ENCODE peak calls at places on chromosomes 12 and 14, in four cellular contexts. D, A, Z and T are unnamed samples.
A peak's percentile ranks its signal among the peaks of the same experiment; 100 is the strongest.

GRCh38 chr14:101364503-101365328 is 196.6 kb upstream of the DIO3 start:
- DNase-seq in D (no peak), A (peak; percentile 35), Z (no peak), T (peak; percentile 73)

GRCh38 chr12:64255249-64255648 is 33.2 kb upstream of the KICS2 start:
- DNase-seq in D (no peak), A (no peak), Z (no peak), T (no peak)

GRCh38 chr14:39243831-39244230 is 10.1 kb downstream of the MIA2 start:
- DNase-seq in D (no peak), A (no peak), Z (no peak), T (no peak)

GRCh38 chr12:67433393-67434175 is 164.4 kb downstream of the CAND1 start:
- DNase-seq in D (no peak), A (no peak), Z (no peak), T (no peak)

GRCh38 chr12:53174881-53175491 is 5.5 kb upstream of the ZNF740 start:
- DNase-seq in D (no peak), A (no peak), Z (peak; percentile 60), T (no peak)

GRCh38 chr12:52232233-52232915 is 669 bp upstream of the KRT7 start:
- DNase-seq in D (no peak), A (peak; percentile 74), Z (no peak), T (no peak)

GRCh38 chr12:82174383-82174782 is 183.8 kb downstream of the CCDC59 start:
- DNase-seq in D (no peak), A (no peak), Z (no peak), T (no peak)

GRCh38 chr14:75522224-75522764 is at the start of gene BATF:
- DNase-seq in D (peak; percentile 76), A (peak; percentile 12), Z (no peak), T (peak; percentile 59)

GRCh38 chr14:76938092-76938500 is 90.4 kb downstream of the IRF2BPL start:
- DNase-seq in D (no peak), A (no peak), Z (no peak), T (no peak)

GRCh38 chr12:57853864-57854556 is 7.5 kb upstream of the CTDSP2 start:
- DNase-seq in D (no peak), A (no peak), Z (no peak), T (no peak)

GRCh38 chr12:131133994-131134393 is 180.3 kb downstream of the ADGRD1 start:
- DNase-seq in D (no peak), A (no peak), Z (no peak), T (no peak)

GRCh38 chr12:132953163-132953425 is 3.0 kb downstream of the ZNF605 start:
- DNase-seq in D (no peak), A (no peak), Z (no peak), T (no peak)

GRCh38 chr14:104316121-104316722 is 177.8 kb downstream of the KIF26A start:
- DNase-seq in D (no peak), A (no peak), Z (no peak), T (peak; percentile 81)

GRCh38 chr12:105289114-105289904 is 41.2 kb upstream of the C12orf75 start:
- DNase-seq in D (no peak), A (no peak), Z (no peak), T (no peak)

GRCh38 chr14:89429206-89430091 is 12.4 kb upstream of the FOXN3 start:
- DNase-seq in D (peak; percentile 43), A (peak; percentile 36), Z (no peak), T (peak; percentile 39)

GRCh38 chr12:78863482-78864427 is 819 bp upstream of the SYT1 start:
- DNase-seq in D (no peak), A (peak; percentile 34), Z (peak; percentile 43), T (peak; percentile 49)

GRCh38 chr12:115411121-115411520 is 727.1 kb upstream of the TBX3 start:
- DNase-seq in D (no peak), A (no peak), Z (no peak), T (no peak)

GRCh38 chr12:75944097-75944904 is 87.3 kb downstream of the PHLDA1 start:
- DNase-seq in D (no peak), A (no peak), Z (no peak), T (no peak)

GRCh38 chr12:3247077-3247476 is 169.9 kb downstream of the TSPAN9 start:
- DNase-seq in D (no peak), A (no peak), Z (no peak), T (no peak)

GRCh38 chr12:5452569-5452968 is 20.7 kb downstream of the NTF3 start:
- DNase-seq in D (no peak), A (no peak), Z (no peak), T (no peak)

GRCh38 chr12:65822732-65823480 is 1.4 kb upstream of the HMGA2 start:
- DNase-seq in D (no peak), A (peak; percentile 24), Z (peak; percentile 87), T (peak; percentile 75)

GRCh38 chr12:94500831-94501567 is 41.3 kb upstream of the CEP83 start:
- DNase-seq in D (no peak), A (no peak), Z (no peak), T (no peak)

GRCh38 chr14:99758915-99759545 is 34.2 kb upstream of the EML1 start:
- DNase-seq in D (no peak), A (no peak), Z (peak; percentile 79), T (no peak)

GRCh38 chr12:10094648-10095047 is 4.1 kb downstream of the CLEC1A start:
- DNase-seq in D (no peak), A (no peak), Z (no peak), T (no peak)

GRCh38 chr12:132570635-132571034 is 39.7 kb downstream of the LRCOL1 start:
- DNase-seq in D (no peak), A (no peak), Z (no peak), T (no peak)

GRCh38 chr14:67583711-67584644 is 16.1 kb downstream of the PIGH start:
- DNase-seq in D (peak; percentile 26), A (peak; percentile 37), Z (peak; percentile 60), T (no peak)

GRCh38 chr14:105878125-105878524 is 351.7 kb downstream of the TMEM121 start:
- DNase-seq in D (peak; percentile 6), A (peak; percentile 0), Z (no peak), T (no peak)

GRCh38 chr12:104011265-104011664 is 38.7 kb downstream of the GLT8D2 start:
- DNase-seq in D (no peak), A (no peak), Z (no peak), T (no peak)

GRCh38 chr14:105701456-105702274 is 175.3 kb downstream of the TMEM121 start:
- DNase-seq in D (no peak), A (no peak), Z (no peak), T (no peak)

GRCh38 chr12:52036587-52037171 is 14.6 kb upstream of the NR4A1 start:
- DNase-seq in D (peak; percentile 81), A (peak; percentile 93), Z (peak; percentile 92), T (peak; percentile 92)

GRCh38 chr14:98571104-98571503 is 700.9 kb downstream of the BCL11B start:
- DNase-seq in D (no peak), A (no peak), Z (no peak), T (no peak)

GRCh38 chr14:69355155-69355954 is 42.7 kb downstream of the ERH start:
- DNase-seq in D (no peak), A (no peak), Z (no peak), T (no peak)

GRCh38 chr12:121805171-121805687 is 1.4 kb downstream of the SETD1B start:
- DNase-seq in D (no peak), A (no peak), Z (peak; percentile 47), T (peak; percentile 62)

GRCh38 chr14:22791302-22791701 is 23.9 kb downstream of the SLC7A7 start:
- DNase-seq in D (no peak), A (no peak), Z (no peak), T (no peak)

GRCh38 chr12:21065845-21066244 is 65.1 kb upstream of the SLCO1B1 start:
- DNase-seq in D (no peak), A (no peak), Z (no peak), T (peak; percentile 12)

GRCh38 chr14:68694516-68695235 is 98.2 kb downstream of the ZFP36L1 start:
- DNase-seq in D (no peak), A (no peak), Z (no peak), T (no peak)

GRCh38 chr12:29582156-29582555 is 84.7 kb upstream of the OVCH1 start:
- DNase-seq in D (no peak), A (no peak), Z (no peak), T (no peak)

GRCh38 chr14:77524536-77524935 is 25.9 kb upstream of the ISM2 start:
- DNase-seq in D (no peak), A (no peak), Z (no peak), T (no peak)

GRCh38 chr12:24833513-24833912 is 115.4 kb downstream of the BCAT1 start:
- DNase-seq in D (no peak), A (no peak), Z (no peak), T (no peak)
- H3K36me3 ChIP-seq in D (no peaks in the 10 kb centered on the region), A (no peaks in the 10 kb centered on the region), Z (no peaks in the 10 kb centered on the region), T (no peaks in the 10 kb centered on the region)

DNA sequence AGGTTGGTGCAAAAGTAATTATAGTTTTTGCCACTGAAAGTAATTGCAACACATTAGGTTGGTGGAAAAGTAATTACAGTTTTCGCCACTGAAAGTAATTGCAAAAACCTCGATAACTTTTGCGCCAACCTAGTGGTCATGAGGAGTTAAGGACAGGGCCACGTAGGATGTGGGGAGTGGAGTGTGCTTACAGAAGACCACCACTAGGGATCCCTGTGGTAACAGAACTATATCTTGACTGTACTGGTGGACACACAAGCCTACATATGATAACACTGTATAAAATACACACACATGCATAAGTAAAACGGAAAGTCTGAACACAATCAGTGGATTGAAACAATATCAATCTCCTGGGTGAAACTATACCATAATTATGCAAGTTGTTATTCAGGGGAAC is 187.4 kb upstream of the ABCD2 start:
- DNase-seq in D (no peak), A (no peak), Z (peak; percentile 15), T (no peak)
- TF ChIP-seq CTCF in D (no peak), A (no peak), Z (peak; percentile 42), T (no peak)

GRCh38 chr12:111799758-111800157 is 33.0 kb downstream of the ALDH2 start:
- DNase-seq in D (no peak), A (no peak), Z (no peak), T (no peak)
- H3K36me3 ChIP-seq in D (no peaks in the 10 kb centered on the region), A (peaks cover 26% of the 10 kb centered on the region), Z (peaks cover 40% of the 10 kb centered on the region), T (peaks cover 27% of the 10 kb centered on the region)

GRCh38 chr12:18246057-18246456 is 15.3 kb upstream of the PIK3C2G start:
- DNase-seq in D (no peak), A (no peak), Z (no peak), T (no peak)
- TF ChIP-seq CTCF in D (no peak), A (no peak), Z (no peak), T (no peak)

GRCh38 chr12:120132863-120133385 is 16.4 kb upstream of the RAB35 start:
- DNase-seq in D (no peak), A (no peak), Z (no peak), T (no peak)

GRCh38 chr12:120131116-120131515 is 14.6 kb upstream of the RAB35 start:
- DNase-seq in D (no peak), A (no peak), Z (no peak), T (no peak)

GRCh38 chr12:120126635-120127005 is 10.1 kb upstream of the RAB35 start:
- DNase-seq in D (no peak), A (no peak), Z (no peak), T (no peak)

GRCh38 chr12:120132437-120132836 is 15.9 kb upstream of the RAB35 start:
- DNase-seq in D (no peak), A (no peak), Z (no peak), T (no peak)

DNA sequence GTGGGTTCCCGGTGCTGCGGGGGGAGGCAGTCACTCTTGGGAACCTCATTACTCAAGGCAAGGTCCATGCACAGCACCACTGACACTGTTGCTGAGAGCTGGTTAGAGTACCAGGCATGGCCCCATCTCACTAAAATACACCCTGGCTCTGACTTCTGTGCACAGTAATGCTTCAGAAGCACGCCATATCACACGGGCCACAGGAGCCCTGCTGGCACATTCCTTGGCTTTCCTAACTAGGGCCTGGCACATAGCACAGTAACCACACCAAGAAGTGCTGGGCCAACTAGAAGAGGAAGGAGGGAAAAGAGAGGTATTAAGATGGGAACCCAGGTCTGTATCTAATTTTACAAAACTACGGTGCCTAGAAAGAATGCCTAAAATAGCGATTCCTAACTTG is 13.5 kb upstream of the RAB35 start:
- DNase-seq in D (no peak), A (no peak), Z (no peak), T (no peak)
- H3K36me3 ChIP-seq in D (peaks cover 70% of the 10 kb centered on the region), A (peaks cover 89% of the 10 kb centered on the region), Z (peaks cover 75% of the 10 kb centered on the region), T (peaks cover 24% of the 10 kb centered on the region)